ENCODE peak calls at places on chromosomes 3 and 15, in four cellular contexts. C is A549, V is HepG2, G is WTC11. N is an unnamed sample.
A peak's percentile ranks its signal among the peaks of the same experiment; 100 is the strongest.

GRCh38 chr15:59345326-59345725 is 27.3 kb downstream of the MYO1E start:
- DNase-seq in V (no peak), G (no peak), C (no peak), N (no peak)

GRCh38 chr3:86929046-86929445 is 61.9 kb downstream of the VGLL3 start:
- DNase-seq in G (no peak), V (no peak), C (peak; percentile 4), N (no peak)

GRCh38 chr3:61564405-61565059 is 3.2 kb downstream of the PTPRG start:
- DNase-seq in C (no peak), G (peak; percentile 92), V (no peak), N (peak; percentile 7)

GRCh38 chr15:63895194-63895593 is 61.4 kb upstream of the HERC1 start:
- DNase-seq in V (no peak), G (no peak), C (no peak), N (peak; percentile 94)

GRCh38 chr3:180229113-180229512 is 192.4 kb upstream of the PEX5L start:
- DNase-seq in C (no peak), V (no peak), G (no peak), N (peak; percentile 13)

GRCh38 chr3:52547143-52547542 is 10.7 kb downstream of the UQCC5 start:
- DNase-seq in C (no peak), G (no peak), V (no peak), N (no peak)

GRCh38 chr15:64809649-64810498 is 15.6 kb downstream of the PIF1 start:
- DNase-seq in V (peak; percentile 61), C (peak; percentile 78), G (peak; percentile 95), N (peak; percentile 89)

GRCh38 chr15:81023483-81024264 is 23.0 kb downstream of the TLNRD1 start:
- DNase-seq in G (no peak), C (no peak), V (no peak), N (no peak)

GRCh38 chr15:70870066-70870465 is 16.1 kb upstream of the LARP6 start:
- DNase-seq in V (no peak), G (no peak), C (no peak), N (no peak)

GRCh38 chr3:101890716-101891115 is 41.4 kb downstream of the NFKBIZ start:
- DNase-seq in G (no peak), V (no peak), C (no peak), N (no peak)

GRCh38 chr3:120684896-120685295 is 2.9 kb upstream of the HGD start:
- DNase-seq in C (no peak), V (no peak), G (no peak), N (no peak)

GRCh38 chr15:83854314-83854713 is 200.4 kb downstream of the ADAMTSL3 start:
- DNase-seq in C (peak; percentile 31), G (no peak), V (no peak), N (no peak)

GRCh38 chr3:101038880-101039279 is 45.7 kb upstream of the ABI3BP start:
- DNase-seq in C (no peak), G (no peak), V (no peak), N (no peak)

GRCh38 chr3:173819368-173819767 is 421.8 kb downstream of the NLGN1 start:
- DNase-seq in C (no peak), G (no peak), V (no peak), N (no peak)

GRCh38 chr3:46558184-46559029 is 7.7 kb downstream of the LRRC2 start:
- DNase-seq in C (peak; percentile 89), V (peak; percentile 93), G (peak; percentile 76), N (peak; percentile 98)

GRCh38 chr15:80059786-80060489 is 462 bp downstream of the ZFAND6 start:
- DNase-seq in C (peak; percentile 62), G (peak; percentile 73), V (peak; percentile 24), N (peak; percentile 91)

GRCh38 chr3:57556459-57557087 is 499 bp downstream of the PDE12 start:
- DNase-seq in G (no peak), V (no peak), C (no peak), N (no peak)

GRCh38 chr3:66041828-66042227 is 3.1 kb upstream of the MAGI1 start:
- DNase-seq in V (no peak), G (no peak), C (no peak), N (no peak)

GRCh38 chr3:101077361-101078011 is 84.3 kb upstream of the ABI3BP start:
- DNase-seq in G (no peak), C (peak; percentile 73), V (no peak), N (no peak)

GRCh38 chr3:142690613-142691012 is 33.2 kb upstream of the TRPC1 start:
- DNase-seq in V (no peak), C (no peak), G (no peak), N (no peak)

GRCh38 chr15:82021992-82022391 is 23.8 kb downstream of the MEX3B start:
- DNase-seq in C (no peak), V (no peak), G (no peak), N (peak; percentile 42)

GRCh38 chr3:12461097-12461649 is 23.1 kb upstream of the TSEN2 start:
- DNase-seq in G (no peak), V (no peak), C (no peak), N (no peak)

GRCh38 chr3:184814214-184814613 is 2.2 kb downstream of the VPS8 start:
- DNase-seq in C (no peak), V (no peak), G (no peak), N (no peak)

GRCh38 chr3:115272036-115272824 is 125.1 kb upstream of the ZBTB20 start:
- DNase-seq in G (no peak), V (no peak), C (peak; percentile 17), N (no peak)

GRCh38 chr15:60634815-60635214 is 155.9 kb upstream of the ICE2 start:
- DNase-seq in V (no peak), G (no peak), C (no peak), N (no peak)

GRCh38 chr3:196962108-196962929 is 6.3 kb downstream of the PIGZ start:
- DNase-seq in V (peak; percentile 91), G (no peak), C (no peak), N (no peak)

GRCh38 chr15:101651753-101652097 is 456 bp downstream of the TM2D3 start:
- DNase-seq in V (peak; percentile 21), G (no peak), C (no peak), N (no peak)

GRCh38 chr3:32453346-32453745 is 49.3 kb downstream of the CMTM6 start:
- DNase-seq in C (peak; percentile 17), G (no peak), V (no peak), N (no peak)

GRCh38 chr3:179652467-179653105 is at the start of gene USP13:
- DNase-seq in G (peak; percentile 72), C (peak; percentile 74), V (peak; percentile 51), N (peak; percentile 64)

DNA sequence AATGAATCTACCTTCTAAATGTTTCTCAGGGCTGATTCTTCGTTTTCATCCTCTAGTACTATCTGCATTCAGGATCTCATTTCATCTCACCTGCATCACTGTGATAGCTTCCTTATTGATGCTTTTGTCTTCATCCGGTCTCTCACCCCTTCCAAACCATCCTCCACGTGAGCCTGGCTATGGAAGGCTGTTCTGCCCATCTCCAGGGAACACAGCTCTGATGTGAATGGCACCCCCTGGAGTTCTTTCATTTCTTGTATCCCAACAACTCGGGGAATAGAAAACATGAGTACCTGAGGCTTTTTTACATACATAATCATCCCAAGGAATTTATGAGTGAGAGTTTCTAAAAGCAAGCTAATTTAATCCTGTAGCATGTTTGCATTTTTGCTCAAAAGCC is 8.8 kb upstream of the DPPA4 start:
- DNase-seq in C (no peak), V (no peak), G (no peak), N (no peak)
- TF ChIP-seq HMGXB4 in C (no peak), V (no peak), G (no peak), N (no peak)

GRCh38 chr3:56135941-56136340 is 332.3 kb downstream of the ERC2 start:
- DNase-seq in C (no peak), G (no peak), V (no peak), N (no peak)

GRCh38 chr3:56137406-56137805 is 330.9 kb downstream of the ERC2 start:
- DNase-seq in V (no peak), C (no peak), G (no peak), N (no peak)

GRCh38 chr3:56133423-56133822 is 334.8 kb downstream of the ERC2 start:
- DNase-seq in G (no peak), C (peak; percentile 19), V (no peak), N (no peak)

GRCh38 chr3:56132762-56133161 is 335.5 kb downstream of the ERC2 start:
- DNase-seq in G (no peak), C (no peak), V (no peak), N (no peak)

GRCh38 chr3:56136514-56136913 is 331.8 kb downstream of the ERC2 start:
- DNase-seq in G (no peak), V (no peak), C (no peak), N (no peak)
- TF ChIP-seq HMGXB4 in G (no peak), V (no peak), C (no peak), N (no peak)

GRCh38 chr3:25573386-25574171 is 91.1 kb downstream of the TOP2B start:
- DNase-seq in C (no peak), G (no peak), V (no peak), N (no peak)

GRCh38 chr3:25571285-25571684 is 93.4 kb downstream of the TOP2B start:
- DNase-seq in C (no peak), G (no peak), V (no peak), N (no peak)

GRCh38 chr3:25572919-25573385 is 91.8 kb downstream of the TOP2B start:
- DNase-seq in C (no peak), G (no peak), V (no peak), N (no peak)

GRCh38 chr3:25574172-25574765 is 90.4 kb downstream of the TOP2B start:
- DNase-seq in V (no peak), G (no peak), C (no peak), N (no peak)

DNA sequence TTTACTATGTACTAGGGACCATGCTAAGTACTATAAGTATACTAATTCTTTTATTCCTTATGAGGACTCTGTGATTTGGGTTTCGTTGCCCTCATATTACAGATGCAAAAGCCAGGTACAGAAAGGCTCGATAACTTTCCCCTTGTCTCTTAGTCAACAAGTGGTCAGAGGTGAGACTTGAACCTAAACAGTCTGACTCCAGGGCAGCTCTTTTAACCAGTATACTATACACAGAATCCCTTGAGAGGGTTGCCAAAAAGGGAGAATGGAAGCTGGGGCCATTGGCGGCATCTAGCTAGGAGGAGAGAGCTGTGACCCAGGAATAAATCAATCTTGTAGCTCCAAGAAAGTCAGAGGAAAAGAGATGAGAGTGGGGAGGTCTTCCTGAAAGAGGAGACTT is 92.4 kb downstream of the TOP2B start:
- DNase-seq in V (no peak), C (no peak), G (no peak), N (no peak)
- TF ChIP-seq HMGXB4 in V (no peak), C (no peak), G (no peak), N (no peak)

DNA sequence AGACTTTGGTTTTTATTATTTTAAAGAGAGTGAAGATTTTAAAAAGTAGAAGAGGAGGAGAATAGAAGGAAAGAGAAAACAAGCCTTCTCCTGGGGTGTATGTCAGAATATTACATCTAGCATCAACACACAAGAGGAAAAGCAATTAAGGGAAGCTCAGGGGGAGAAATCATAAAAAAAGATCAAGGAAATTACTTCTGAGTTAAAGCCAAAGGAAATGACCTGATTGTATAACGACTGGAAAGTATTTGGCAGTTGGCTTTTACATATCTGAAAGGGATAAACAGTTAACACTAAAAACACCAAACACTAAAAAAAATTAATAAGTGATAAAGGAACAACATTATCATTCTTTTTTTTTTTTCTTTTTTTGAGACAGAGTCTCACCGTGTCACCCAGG is 58.4 kb downstream of the CPNE4 start:
- DNase-seq in C (no peak), V (no peak), G (no peak), N (no peak)
- TF ChIP-seq HMGXB4 in C (no peak), V (no peak), G (no peak), N (no peak)

N was measured in K562.